ENCODE peak calls at places on chromosome 11, in seven cellular contexts. One of them, this sample, is unnamed.

GRCh38 chr11:113331436-113331835 is 17.1 kb downstream of the TTC12 start:
- DNase-seq in transverse colon: no peak
- DNase-seq in breast epithelium: no peak
- DNase-seq in GM23338: no peak
- DNase-seq in Panc1: no peak
- DNase-seq in prostate gland: no peak
- DNase-seq in suprapubic skin: no peak
- DNase-seq in this sample: peak

GRCh38 chr11:13550761-13551160 is 55.0 kb upstream of the PTH start:
- DNase-seq in transverse colon: no peak
- DNase-seq in breast epithelium: no peak
- DNase-seq in GM23338: no peak
- DNase-seq in Panc1: no peak
- DNase-seq in prostate gland: no peak
- DNase-seq in suprapubic skin: no peak
- DNase-seq in this sample: no peak

GRCh38 chr11:61531033-61531432 is 22.5 kb downstream of the LRRC10B start:
- DNase-seq in transverse colon: no peak
- DNase-seq in breast epithelium: no peak
- DNase-seq in GM23338: no peak
- DNase-seq in Panc1: no peak
- DNase-seq in prostate gland: no peak
- DNase-seq in suprapubic skin: no peak
- DNase-seq in this sample: no peak

GRCh38 chr11:72615329-72615728 is 58.9 kb downstream of the PDE2A start:
- DNase-seq in transverse colon: no peak
- DNase-seq in breast epithelium: no peak
- DNase-seq in GM23338: no peak
- DNase-seq in Panc1: no peak
- DNase-seq in prostate gland: no peak
- DNase-seq in suprapubic skin: no peak
- DNase-seq in this sample: no peak

GRCh38 chr11:3995949-3996554 is 98.5 kb upstream of the RRM1 start:
- DNase-seq in transverse colon: no peak
- DNase-seq in breast epithelium: no peak
- DNase-seq in GM23338: no peak
- DNase-seq in Panc1: no peak
- DNase-seq in prostate gland: no peak
- DNase-seq in suprapubic skin: no peak
- DNase-seq in this sample: no peak

GRCh38 chr11:128881221-128881620 is 9.9 kb upstream of the KCNJ5 start:
- DNase-seq in transverse colon: no peak
- DNase-seq in breast epithelium: no peak
- DNase-seq in GM23338: no peak
- DNase-seq in Panc1: no peak
- DNase-seq in prostate gland: no peak
- DNase-seq in suprapubic skin: no peak
- DNase-seq in this sample: no peak

GRCh38 chr11:45092901-45093760 is 53.3 kb upstream of the PRDM11 start:
- DNase-seq in transverse colon: no peak
- DNase-seq in breast epithelium: no peak
- DNase-seq in GM23338: no peak
- DNase-seq in Panc1: no peak
- DNase-seq in prostate gland: no peak
- DNase-seq in suprapubic skin: no peak
- DNase-seq in this sample: no peak

GRCh38 chr11:37504925-37505324 is 906.9 kb upstream of the RAG2 start:
- DNase-seq in transverse colon: no peak
- DNase-seq in breast epithelium: no peak
- DNase-seq in GM23338: no peak
- DNase-seq in Panc1: no peak
- DNase-seq in prostate gland: no peak
- DNase-seq in suprapubic skin: no peak
- DNase-seq in this sample: no peak

GRCh38 chr11:59206635-59207034 is 6.1 kb downstream of the MPEG1 start:
- DNase-seq in transverse colon: peak
- DNase-seq in breast epithelium: no peak
- DNase-seq in GM23338: peak
- DNase-seq in Panc1: no peak
- DNase-seq in prostate gland: no peak
- DNase-seq in suprapubic skin: no peak
- DNase-seq in this sample: no peak

GRCh38 chr11:35593143-35593542 is 25.1 kb upstream of the FJX1 start:
- DNase-seq in transverse colon: no peak
- DNase-seq in breast epithelium: no peak
- DNase-seq in GM23338: peak
- DNase-seq in Panc1: no peak
- DNase-seq in prostate gland: no peak
- DNase-seq in suprapubic skin: no peak
- DNase-seq in this sample: no peak

GRCh38 chr11:31118566-31118965 is 251.0 kb downstream of the DCDC1 start:
- DNase-seq in transverse colon: no peak
- DNase-seq in breast epithelium: no peak
- DNase-seq in GM23338: no peak
- DNase-seq in Panc1: no peak
- DNase-seq in prostate gland: no peak
- DNase-seq in suprapubic skin: no peak
- DNase-seq in this sample: no peak

GRCh38 chr11:75084883-75085282 is 11.8 kb downstream of the OR2AT4 start:
- DNase-seq in transverse colon: no peak
- DNase-seq in breast epithelium: no peak
- DNase-seq in GM23338: no peak
- DNase-seq in Panc1: no peak
- DNase-seq in prostate gland: no peak
- DNase-seq in suprapubic skin: no peak
- DNase-seq in this sample: no peak

GRCh38 chr11:65479184-65480145 is 19.4 kb upstream of the MALAT1 start:
- DNase-seq in transverse colon: peak
- DNase-seq in breast epithelium: no peak
- DNase-seq in GM23338: peak
- DNase-seq in Panc1: no peak
- DNase-seq in prostate gland: peak
- DNase-seq in suprapubic skin: peak
- DNase-seq in this sample: no peak

GRCh38 chr11:27718346-27718852 is 18.1 kb upstream of the BDNF start:
- DNase-seq in transverse colon: peak
- DNase-seq in breast epithelium: no peak
- DNase-seq in GM23338: peak
- DNase-seq in Panc1: no peak
- DNase-seq in prostate gland: no peak
- DNase-seq in suprapubic skin: no peak
- DNase-seq in this sample: no peak

GRCh38 chr11:12914401-12914912 is 94.7 kb upstream of the RASSF10 start:
- DNase-seq in transverse colon: peak
- DNase-seq in breast epithelium: no peak
- DNase-seq in GM23338: peak
- DNase-seq in Panc1: no peak
- DNase-seq in prostate gland: peak
- DNase-seq in suprapubic skin: peak
- DNase-seq in this sample: no peak

GRCh38 chr11:23885801-23886200 is 611.1 kb upstream of the LUZP2 start:
- DNase-seq in transverse colon: no peak
- DNase-seq in breast epithelium: no peak
- DNase-seq in GM23338: no peak
- DNase-seq in Panc1: no peak
- DNase-seq in prostate gland: no peak
- DNase-seq in suprapubic skin: no peak
- DNase-seq in this sample: no peak

GRCh38 chr11:64334764-64335741 is 5.0 kb upstream of the CCDC88B start:
- DNase-seq in transverse colon: peak
- DNase-seq in breast epithelium: no peak
- DNase-seq in GM23338: peak
- DNase-seq in Panc1: peak
- DNase-seq in prostate gland: no peak
- DNase-seq in suprapubic skin: no peak
- DNase-seq in this sample: no peak

GRCh38 chr11:35276396-35276795 is 137.4 kb downstream of the CD44 start:
- DNase-seq in transverse colon: no peak
- DNase-seq in breast epithelium: no peak
- DNase-seq in GM23338: no peak
- DNase-seq in Panc1: no peak
- DNase-seq in prostate gland: peak
- DNase-seq in suprapubic skin: no peak
- DNase-seq in this sample: no peak

DNA sequence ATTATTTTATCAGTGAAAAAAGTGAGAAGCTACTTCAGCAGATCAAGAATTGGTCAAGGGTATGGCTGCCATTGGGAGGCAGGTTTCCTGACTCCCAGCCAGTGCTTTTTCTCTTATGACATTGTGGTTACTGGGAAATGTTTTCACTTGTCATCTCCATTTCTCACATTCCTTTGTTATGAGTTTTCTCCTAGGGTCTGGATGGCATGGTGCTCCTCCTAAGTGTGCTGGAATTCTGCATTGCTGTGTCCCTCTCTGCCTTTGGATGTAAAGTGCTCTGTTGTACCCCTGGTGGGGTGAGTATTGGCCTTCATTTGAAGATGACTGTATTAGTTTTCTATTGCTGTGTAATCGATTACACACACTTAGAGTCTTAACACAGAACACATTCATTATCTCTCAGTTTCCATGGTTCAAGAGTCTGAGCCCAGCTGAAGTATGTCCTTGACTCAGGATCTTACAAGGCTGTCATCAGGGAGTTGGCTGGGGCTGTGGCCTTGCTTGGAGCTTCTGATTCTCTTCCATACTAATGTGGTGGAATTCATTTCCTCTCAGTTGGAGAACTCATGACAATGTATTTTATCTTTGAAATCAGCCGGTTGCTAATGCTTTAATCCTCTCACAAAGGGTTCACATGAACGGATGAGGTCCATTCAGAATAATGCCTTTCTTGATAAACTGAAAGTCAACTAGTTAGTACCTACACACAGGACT is 21.0 kb upstream of the MS4A6E start:
- DNase-seq in transverse colon: no peak
- DNase-seq in breast epithelium: no peak
- DNase-seq in GM23338: no peak
- DNase-seq in Panc1: no peak
- DNase-seq in prostate gland: no peak
- DNase-seq in suprapubic skin: no peak
- DNase-seq in this sample: no peak
- TF ChIP-seq POLR2AphosphoS5 in transverse colon: no peak
- TF ChIP-seq POLR2AphosphoS5 in breast epithelium: no peak
- TF ChIP-seq POLR2AphosphoS5 in GM23338: no peak
- TF ChIP-seq POLR2AphosphoS5 in Panc1: no peak
- TF ChIP-seq POLR2AphosphoS5 in prostate gland: no peak
- TF ChIP-seq POLR2AphosphoS5 in suprapubic skin: no peak
- TF ChIP-seq POLR2AphosphoS5 in this sample: no peak

DNA sequence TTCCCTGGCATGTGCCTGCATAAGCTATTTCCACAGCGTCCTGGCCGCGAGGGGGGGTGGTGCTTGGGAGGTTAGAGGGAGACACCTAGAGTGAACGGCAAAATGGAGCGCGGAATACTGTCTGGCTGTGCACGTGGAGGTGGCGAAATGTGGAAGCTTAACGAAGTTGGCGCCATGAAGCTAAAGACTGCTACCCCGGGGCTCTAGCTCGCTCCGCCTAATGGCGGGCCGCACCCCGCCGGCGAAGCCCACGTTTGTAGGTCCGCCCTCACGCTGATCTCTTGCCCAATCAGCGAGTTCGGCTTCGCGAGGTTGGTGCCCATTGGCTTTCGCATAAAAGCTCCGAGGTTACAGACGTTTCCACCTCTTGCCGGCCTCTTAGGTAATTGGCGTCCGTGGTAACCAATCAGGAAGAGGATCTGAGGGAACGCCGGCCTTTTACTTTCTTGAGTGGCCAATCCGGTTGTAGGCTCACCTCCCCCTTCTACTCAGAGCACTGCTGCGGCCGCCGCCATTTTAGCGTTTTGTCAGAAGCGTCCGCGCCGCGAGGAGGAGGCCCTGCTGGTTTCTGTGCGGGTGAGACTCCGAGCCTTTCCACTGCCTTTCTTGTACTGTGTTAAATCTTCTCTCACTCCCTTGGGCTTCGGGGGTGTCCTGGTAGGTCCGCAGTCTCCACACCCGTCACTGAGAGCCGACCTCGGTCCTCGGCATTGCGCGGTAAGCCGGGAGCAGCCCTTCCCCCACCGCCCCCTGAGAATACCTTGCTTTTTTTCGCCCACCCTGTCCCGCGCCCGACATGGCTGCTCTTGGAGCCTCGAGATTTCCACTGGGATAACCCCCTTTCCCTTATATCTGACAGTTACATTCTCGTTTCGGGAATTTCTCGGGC is at the start of gene RBM4:
- DNase-seq in transverse colon: peak
- DNase-seq in breast epithelium: peak
- DNase-seq in GM23338: peak
- DNase-seq in Panc1: peak
- DNase-seq in prostate gland: peak
- DNase-seq in suprapubic skin: peak
- DNase-seq in this sample: peak
- TF ChIP-seq POLR2AphosphoS5 in transverse colon: peak
- TF ChIP-seq POLR2AphosphoS5 in breast epithelium: peak
- TF ChIP-seq POLR2AphosphoS5 in GM23338: peak
- TF ChIP-seq POLR2AphosphoS5 in Panc1: peak
- TF ChIP-seq POLR2AphosphoS5 in prostate gland: peak
- TF ChIP-seq POLR2AphosphoS5 in suprapubic skin: peak
- TF ChIP-seq POLR2AphosphoS5 in this sample: peak

GRCh38 chr11:96178014-96178745 is 164.8 kb downstream of the MAML2 start:
- DNase-seq in transverse colon: no peak
- DNase-seq in breast epithelium: no peak
- DNase-seq in GM23338: no peak
- DNase-seq in Panc1: no peak
- DNase-seq in prostate gland: no peak
- DNase-seq in suprapubic skin: no peak
- DNase-seq in this sample: no peak

GRCh38 chr11:96177132-96177531 is 165.9 kb downstream of the MAML2 start:
- DNase-seq in transverse colon: no peak
- DNase-seq in breast epithelium: no peak
- DNase-seq in GM23338: no peak
- DNase-seq in Panc1: no peak
- DNase-seq in prostate gland: no peak
- DNase-seq in suprapubic skin: no peak
- DNase-seq in this sample: no peak

GRCh38 chr11:96169250-96169649 is 173.7 kb downstream of the MAML2 start:
- DNase-seq in transverse colon: no peak
- DNase-seq in breast epithelium: no peak
- DNase-seq in GM23338: no peak
- DNase-seq in Panc1: no peak
- DNase-seq in prostate gland: no peak
- DNase-seq in suprapubic skin: no peak
- DNase-seq in this sample: no peak

GRCh38 chr11:96173906-96174305 is 169.1 kb downstream of the MAML2 start:
- DNase-seq in transverse colon: no peak
- DNase-seq in breast epithelium: no peak
- DNase-seq in GM23338: no peak
- DNase-seq in Panc1: no peak
- DNase-seq in prostate gland: no peak
- DNase-seq in suprapubic skin: no peak
- DNase-seq in this sample: no peak

GRCh38 chr11:96173424-96173823 is 169.6 kb downstream of the MAML2 start:
- DNase-seq in transverse colon: no peak
- DNase-seq in breast epithelium: no peak
- DNase-seq in GM23338: no peak
- DNase-seq in Panc1: no peak
- DNase-seq in prostate gland: no peak
- DNase-seq in suprapubic skin: no peak
- DNase-seq in this sample: no peak
- TF ChIP-seq POLR2AphosphoS5 in transverse colon: no peak
- TF ChIP-seq POLR2AphosphoS5 in breast epithelium: no peak
- TF ChIP-seq POLR2AphosphoS5 in GM23338: no peak
- TF ChIP-seq POLR2AphosphoS5 in Panc1: no peak
- TF ChIP-seq POLR2AphosphoS5 in prostate gland: no peak
- TF ChIP-seq POLR2AphosphoS5 in suprapubic skin: no peak
- TF ChIP-seq POLR2AphosphoS5 in this sample: no peak

GRCh38 chr11:134150195-134150903 is 73.4 kb downstream of the NCAPD3 start:
- DNase-seq in transverse colon: peak
- DNase-seq in breast epithelium: no peak
- DNase-seq in GM23338: no peak
- DNase-seq in Panc1: no peak
- DNase-seq in prostate gland: peak
- DNase-seq in suprapubic skin: no peak
- DNase-seq in this sample: no peak
- TF ChIP-seq POLR2AphosphoS5 in transverse colon: no peak
- TF ChIP-seq POLR2AphosphoS5 in breast epithelium: no peak
- TF ChIP-seq POLR2AphosphoS5 in GM23338: no peak
- TF ChIP-seq POLR2AphosphoS5 in Panc1: no peak
- TF ChIP-seq POLR2AphosphoS5 in prostate gland: no peak
- TF ChIP-seq POLR2AphosphoS5 in suprapubic skin: no peak
- TF ChIP-seq POLR2AphosphoS5 in this sample: peak